ENCODE peak calls at places on chromosome 1, in six cellular contexts. J, F, G, L, N and D are unnamed samples.

GRCh38 chr1:243943671-243944428 is 93.8 kb upstream of the AKT3 start:
- DNase-seq in L (no peak), F (no peak), N (no peak), J (no peak), G (no peak), D (no peak)

GRCh38 chr1:54798769-54799641 is 2.1 kb downstream of the TTC22 start:
- DNase-seq in J (peak), F (peak), L (no peak), N (peak), G (peak), D (peak)

GRCh38 chr1:154304664-154305337 is 16.1 kb upstream of the AQP10 start:
- DNase-seq in F (no peak), J (no peak), L (no peak), N (no peak), G (no peak), D (no peak)

GRCh38 chr1:2856076-2856390 is 54.5 kb upstream of the TTC34 start:
- DNase-seq in F (no peak), J (no peak), N (no peak), G (no peak), L (no peak), D (no peak)

GRCh38 chr1:36772837-36773495 is 261.3 kb downstream of the GRIK3 start:
- DNase-seq in N (no peak), G (no peak), L (no peak), F (no peak), J (no peak), D (no peak)

GRCh38 chr1:33654267-33654832 is 181.9 kb downstream of the ZSCAN20 start:
- DNase-seq in J (no peak), F (no peak), N (peak), G (peak), L (no peak), D (peak)

GRCh38 chr1:244789276-244789580 is 46.2 kb upstream of the COX20 start:
- DNase-seq in G (no peak), J (no peak), N (no peak), L (no peak), F (no peak), D (no peak)

GRCh38 chr1:111786669-111787207 is 31.0 kb downstream of the DDX20 start:
- DNase-seq in G (no peak), J (no peak), F (no peak), L (no peak), N (no peak), D (no peak)

GRCh38 chr1:217647791-217648190 is 16.6 kb downstream of the SPATA17 start:
- DNase-seq in G (no peak), J (no peak), L (no peak), N (no peak), F (no peak), D (no peak)

GRCh38 chr1:53510215-53510614 is 51.0 kb downstream of the DMRTB1 start:
- DNase-seq in J (no peak), G (no peak), F (no peak), N (no peak), L (no peak), D (no peak)

GRCh38 chr1:1371354-1371740 is 3.7 kb downstream of the AURKAIP1 start:
- DNase-seq in L (no peak), F (no peak), N (no peak), G (no peak), J (no peak), D (no peak)

GRCh38 chr1:96072021-96072420 is 649.6 kb upstream of the PTBP2 start:
- DNase-seq in F (peak), N (no peak), L (no peak), G (peak), J (no peak), D (no peak)

GRCh38 chr1:203286161-203286984 is 18.9 kb upstream of the BTG2 start:
- DNase-seq in F (no peak), N (no peak), J (peak), L (no peak), G (no peak), D (no peak)

GRCh38 chr1:85201340-85202091 is 700 bp upstream of the SYDE2 start:
- DNase-seq in J (peak), N (peak), F (peak), G (peak), L (peak), D (peak)

GRCh38 chr1:25522240-25522639 is 21.2 kb upstream of the LDLRAP1 start:
- DNase-seq in G (no peak), F (no peak), J (no peak), N (no peak), L (no peak), D (no peak)

GRCh38 chr1:46020005-46020404 is 112.4 kb downstream of the PIK3R3 start:
- DNase-seq in N (no peak), G (no peak), F (no peak), L (no peak), J (no peak), D (no peak)

GRCh38 chr1:231663211-231663792 is 36.7 kb downstream of the DISC1 start:
- DNase-seq in N (peak), F (peak), J (no peak), L (no peak), G (no peak), D (no peak)

GRCh38 chr1:94924967-94925366 is 1.9 kb downstream of the CNN3 start:
- DNase-seq in J (no peak), F (no peak), G (no peak), N (peak), L (no peak), D (no peak)

GRCh38 chr1:198623920-198624647 is 14.8 kb upstream of the PTPRC start:
- DNase-seq in F (peak), J (no peak), G (peak), N (peak), L (no peak), D (peak)

GRCh38 chr1:41647202-41648135 is 163.0 kb upstream of the EDN2 start:
- DNase-seq in J (peak), F (no peak), L (no peak), N (no peak), G (no peak), D (no peak)

GRCh38 chr1:212432163-212432705 is 486 bp upstream of the NENF start:
- DNase-seq in G (no peak), L (no peak), J (no peak), N (no peak), F (no peak), D (no peak)

GRCh38 chr1:52482326-52483004 is 70.4 kb downstream of the TUT4 start:
- DNase-seq in G (no peak), J (no peak), F (no peak), L (no peak), N (peak), D (no peak)

GRCh38 chr1:168466703-168467081 is 77.1 kb downstream of the XCL2 start:
- DNase-seq in L (no peak), J (no peak), F (no peak), N (no peak), G (no peak), D (no peak)

GRCh38 chr1:169238506-169238905 is 129.1 kb downstream of the NME7 start:
- DNase-seq in F (no peak), L (no peak), G (peak), J (no peak), N (peak), D (no peak)

GRCh38 chr1:246931549-246932365 is at the start of gene AHCTF1:
- DNase-seq in G (peak), L (peak), F (peak), N (peak), J (peak), D (peak)

GRCh38 chr1:20678599-20678998 is 17.4 kb upstream of the DDOST start:
- DNase-seq in J (no peak), L (no peak), F (no peak), N (no peak), G (no peak), D (no peak)

GRCh38 chr1:14913475-14914155 is 239.9 kb upstream of the TMEM51 start:
- DNase-seq in J (no peak), L (no peak), G (no peak), N (no peak), F (no peak), D (no peak)

GRCh38 chr1:58618303-58618702 is 41.3 kb upstream of the TACSTD2 start:
- DNase-seq in G (peak), J (peak), L (no peak), F (peak), N (peak), D (peak)

GRCh38 chr1:45911634-45912033 is 108.2 kb downstream of the MAST2 start:
- DNase-seq in L (no peak), N (no peak), F (no peak), G (no peak), J (no peak), D (no peak)

GRCh38 chr1:41758904-41759548 is 159.7 kb downstream of the HIVEP3 start:
- DNase-seq in F (peak), N (peak), G (peak), J (no peak), L (no peak), D (peak)

GRCh38 chr1:207818971-207819451 is 67.2 kb downstream of the CD46 start:
- DNase-seq in N (peak), G (peak), F (peak), J (no peak), L (no peak), D (peak)

GRCh38 chr1:113617438-113618141 is 141.7 kb downstream of the PHTF1 start:
- DNase-seq in G (no peak), F (peak), L (no peak), J (no peak), N (peak), D (no peak)

GRCh38 chr1:7549693-7550161 is 221.4 kb upstream of the VAMP3 start:
- DNase-seq in G (no peak), N (peak), F (no peak), L (no peak), J (no peak), D (no peak)

GRCh38 chr1:21749859-21750468 is 33.0 kb downstream of the USP48 start:
- DNase-seq in J (no peak), N (no peak), L (no peak), G (no peak), F (no peak), D (no peak)

GRCh38 chr1:25562928-25563283 is 19.5 kb downstream of the LDLRAP1 start:
- DNase-seq in F (no peak), L (no peak), G (no peak), J (no peak), N (no peak), D (no peak)